ENCODE peak calls at places on chromosomes 4 and X, in five cellular contexts. L, D, M, Z and G are unnamed samples.

GRCh38 chr4:177448850-177449249 is 6.6 kb upstream of the AGA start:
- DNase-seq in Z (no peak), L (peak; percentile 52), D (no peak), M (peak; percentile 67), G (no peak)

GRCh38 chrX:39605866-39606265 is 491.9 kb downstream of the BCOR start:
- DNase-seq in L (no peak), Z (no peak), M (no peak), D (no peak), G (no peak)

GRCh38 chr4:80705311-80705710 is 325.2 kb upstream of the BMP3 start:
- DNase-seq in Z (no peak), M (no peak), D (no peak), L (peak; percentile 67), G (no peak)

GRCh38 chrX:118551426-118551825 is 55.8 kb downstream of the DOCK11 start:
- DNase-seq in Z (no peak), L (no peak), D (no peak), M (no peak), G (no peak)

GRCh38 chr4:48943387-48943786 is 36.8 kb upstream of the OCIAD2 start:
- DNase-seq in D (peak; percentile 71), L (no peak), Z (no peak), M (no peak), G (no peak)

GRCh38 chrX:103464774-103465117 is 54.5 kb downstream of the RAB40A start:
- DNase-seq in M (no peak), L (peak; percentile 82), Z (peak; percentile 81), D (peak; percentile 76), G (peak; percentile 53)

GRCh38 chr4:76950846-76951321 is 1.3 kb downstream of the SEPTIN11 start:
- DNase-seq in M (no peak), Z (no peak), L (peak; percentile 57), D (peak; percentile 11), G (no peak)

GRCh38 chrX:10189317-10190268 is 32.8 kb downstream of the CLCN4 start:
- DNase-seq in Z (peak; percentile 91), D (peak; percentile 80), M (no peak), L (peak; percentile 76), G (peak; percentile 60)

GRCh38 chr4:153074501-153075255 is 129.6 kb upstream of the TRIM2 start:
- DNase-seq in L (no peak), Z (no peak), M (no peak), D (no peak), G (no peak)

GRCh38 chr4:176902710-176903323 is 110.1 kb upstream of the VEGFC start:
- DNase-seq in L (peak; percentile 62), Z (no peak), D (no peak), M (peak; percentile 85), G (no peak)

GRCh38 chrX:66676990-66677389 is 38.1 kb upstream of the EDA2R start:
- DNase-seq in L (peak; percentile 85), D (no peak), M (peak; percentile 62), Z (no peak), G (no peak)

GRCh38 chrX:47849776-47850175 is 13.1 kb downstream of the ZNF81 start:
- DNase-seq in M (no peak), D (no peak), L (no peak), Z (no peak), G (no peak)

GRCh38 chr4:114108869-114109268 is 129.4 kb upstream of the ARSJ start:
- DNase-seq in D (peak; percentile 78), M (no peak), L (peak; percentile 17), Z (no peak), G (no peak)